ENCODE peak calls at places on chromosomes 7 and 10, in eight cellular contexts. M is dorsolateral prefrontal cortex; S is CD8-positive, alpha-beta memory T cell; P is mammary epithelial cell; A is AG04449; E is A549; C is heart left ventricle; R is cardiac muscle cell. T is an unnamed sample.

GRCh38 chr7:40793132-40793531 is 658.3 kb downstream of the SUGCT start:
- DNase-seq in M (no peak), S (no peak), P (no peak), A (peak; percentile 37), E (no peak), C (no peak), R (no peak), T (peak; percentile 69)

GRCh38 chr10:89518108-89518507 is 17.3 kb downstream of the SLC16A12 start:
- DNase-seq in M (no peak), S (no peak), P (no peak), A (no peak), E (no peak), C (peak; percentile 53), R (peak; percentile 25), T (no peak)

GRCh38 chr7:104956753-104957450 is 57.1 kb upstream of the KMT2E start:
- DNase-seq in M (no peak), S (no peak), P (peak; percentile 95), A (peak; percentile 88), E (no peak), C (no peak), R (peak; percentile 61), T (peak; percentile 80)

GRCh38 chr10:6530966-6531365 is 49.1 kb downstream of the PRKCQ start:
- DNase-seq in M (no peak), S (no peak), P (no peak), A (no peak), E (no peak), C (no peak), R (no peak), T (no peak)

GRCh38 chr10:29409241-29410051 is 120.6 kb downstream of the LYZL1 start:
- DNase-seq in M (peak; percentile 90), S (peak; percentile 24), P (peak; percentile 75), A (no peak), E (peak; percentile 80), C (peak; percentile 84), R (peak; percentile 77), T (peak; percentile 23)

GRCh38 chr10:88253622-88254021 is 329.5 kb downstream of the RNLS start:
- DNase-seq in M (no peak), S (no peak), P (no peak), A (no peak), E (no peak), C (no peak), R (no peak), T (no peak)

GRCh38 chr7:101373812-101374612 is 11.3 kb downstream of the COL26A1 start:
- DNase-seq in M (no peak), S (no peak), P (no peak), A (no peak), E (no peak), C (peak; percentile 33), R (no peak), T (no peak)

GRCh38 chr7:371119-371778 is 81.3 kb downstream of the FOXL3 start:
- DNase-seq in M (peak; percentile 27), S (no peak), P (no peak), A (no peak), E (peak; percentile 48), C (no peak), R (no peak), T (no peak)

GRCh38 chr10:60733189-60733815 is 45.0 kb upstream of the CDK1 start:
- DNase-seq in M (no peak), S (peak; percentile 7), P (peak; percentile 73), A (no peak), E (peak; percentile 65), C (no peak), R (peak; percentile 25), T (no peak)

GRCh38 chr7:151398446-151399304 is 11.2 kb downstream of the WDR86 start:
- DNase-seq in M (no peak), S (no peak), P (no peak), A (no peak), E (no peak), C (no peak), R (no peak), T (no peak)

GRCh38 chr7:20895563-20895962 is 108.9 kb upstream of the SP8 start:
- DNase-seq in M (no peak), S (no peak), P (peak; percentile 91), A (no peak), E (no peak), C (no peak), R (no peak), T (no peak)

GRCh38 chr7:1224093-1224702 is 8.5 kb upstream of the UNCX start:
- DNase-seq in M (no peak), S (no peak), P (no peak), A (no peak), E (no peak), C (no peak), R (no peak), T (no peak)

GRCh38 chr7:78080811-78081210 is 282.2 kb downstream of the PHTF2 start:
- DNase-seq in M (no peak), S (no peak), P (no peak), A (no peak), E (no peak), C (no peak), R (no peak), T (no peak)

GRCh38 chr10:15280462-15280861 is 90.6 kb downstream of the FAM171A1 start:
- DNase-seq in M (no peak), S (no peak), P (no peak), A (no peak), E (no peak), C (no peak), R (peak; percentile 39), T (no peak)

GRCh38 chr10:114795039-114795438 is 26.5 kb upstream of the FHIP2A start:
- DNase-seq in M (no peak), S (no peak), P (no peak), A (no peak), E (no peak), C (no peak), R (no peak), T (no peak)

GRCh38 chr7:138880881-138881577 is 83.0 kb upstream of the ATP6V0A4 start:
- DNase-seq in M (no peak), S (no peak), P (no peak), A (no peak), E (no peak), C (peak; percentile 62), R (peak; percentile 52), T (no peak)

GRCh38 chr7:138892016-138892630 is 89.1 kb downstream of the KIAA1549 start:
- DNase-seq in M (no peak), S (no peak), P (no peak), A (no peak), E (no peak), C (no peak), R (no peak), T (no peak)

GRCh38 chr7:75639893-75640600 is 98.7 kb downstream of the HIP1 start:
- DNase-seq in M (no peak), S (no peak), P (no peak), A (no peak), E (no peak), C (no peak), R (no peak), T (no peak)

GRCh38 chr7:4880218-4880617 is 3.3 kb downstream of the RADIL start:
- DNase-seq in M (no peak), S (no peak), P (no peak), A (no peak), E (no peak), C (no peak), R (no peak), T (no peak)

GRCh38 chr10:129171816-129172215 is 295.2 kb upstream of the MGMT start:
- DNase-seq in M (no peak), S (no peak), P (no peak), A (no peak), E (no peak), C (no peak), R (no peak), T (no peak)

GRCh38 chr7:5545529-5545928 is 121.9 kb upstream of the TNRC18 start:
- DNase-seq in M (no peak), S (no peak), P (no peak), A (no peak), E (no peak), C (no peak), R (no peak), T (no peak)

GRCh38 chr7:143172354-143172753 is 10.9 kb upstream of the TAS2R39 start:
- DNase-seq in M (no peak), S (no peak), P (peak; percentile 31), A (no peak), E (peak; percentile 22), C (no peak), R (no peak), T (no peak)
- H3K4me3 ChIP-seq in M (no peak overlapping the region), S (no peak overlapping the region), P (no peak overlapping the region), A (no peak overlapping the region), E (peak overlapping the region; percentile 17), C (no peak overlapping the region), R (no peak overlapping the region), T (no peak overlapping the region)

GRCh38 chr7:34320926-34321609 is 336.9 kb upstream of the NPSR1 start:
- DNase-seq in M (peak; percentile 59), S (peak; percentile 3), P (peak; percentile 73), A (no peak), E (peak; percentile 82), C (peak; percentile 37), R (peak; percentile 82), T (no peak)
- H3K4me3 ChIP-seq in M (peak overlapping the region; percentile 17), S (no peak overlapping the region), P (peak overlapping the region; percentile 42), A (no peak overlapping the region), E (peak overlapping the region; percentile 18), C (no peak overlapping the region), R (peak overlapping the region; percentile 9), T (no peak overlapping the region)

DNA sequence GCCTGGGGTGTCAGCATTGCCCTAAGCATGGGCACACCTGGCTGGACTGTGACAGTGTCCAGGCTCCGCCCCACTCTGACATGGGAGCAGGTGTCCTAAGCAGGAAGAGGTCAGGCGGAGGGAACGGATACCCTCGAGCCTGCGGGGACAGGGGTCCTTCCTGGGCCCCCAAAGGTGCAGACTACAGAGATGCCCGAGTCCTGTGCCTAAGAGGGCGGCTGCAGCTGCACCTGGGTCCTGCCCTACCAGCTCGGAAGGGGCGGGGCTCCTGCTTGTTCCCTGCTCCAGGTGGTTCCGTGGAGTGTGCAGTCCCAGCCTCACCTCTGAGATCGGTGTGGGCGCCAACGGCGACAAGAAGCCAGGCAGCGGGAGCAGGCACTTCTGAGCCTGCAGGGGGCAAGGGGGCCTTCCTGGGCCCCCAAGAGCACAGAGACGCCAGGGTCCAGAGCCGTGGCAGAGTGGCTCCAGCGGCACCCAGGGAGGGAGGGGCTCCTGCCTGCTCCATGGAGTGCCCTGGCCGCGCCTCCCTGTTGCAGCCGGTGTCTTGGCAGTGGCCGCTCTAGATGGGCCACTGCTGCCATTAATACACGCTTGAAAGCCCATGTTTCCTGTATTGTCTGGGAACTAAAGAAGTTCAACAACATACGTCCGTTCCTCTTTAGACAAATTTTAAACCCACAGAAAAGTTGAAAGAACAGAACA is 64.5 kb upstream of the CACNA2D1 start:
- DNase-seq in M (no peak), S (no peak), P (no peak), A (no peak), E (no peak), C (no peak), R (no peak), T (no peak)
- H3K4me3 ChIP-seq in M (no peak overlapping the region), S (no peak overlapping the region), P (no peak overlapping the region), A (no peak overlapping the region), E (no peak overlapping the region), C (no peak overlapping the region), R (no peak overlapping the region), T (no peak overlapping the region)

DNA sequence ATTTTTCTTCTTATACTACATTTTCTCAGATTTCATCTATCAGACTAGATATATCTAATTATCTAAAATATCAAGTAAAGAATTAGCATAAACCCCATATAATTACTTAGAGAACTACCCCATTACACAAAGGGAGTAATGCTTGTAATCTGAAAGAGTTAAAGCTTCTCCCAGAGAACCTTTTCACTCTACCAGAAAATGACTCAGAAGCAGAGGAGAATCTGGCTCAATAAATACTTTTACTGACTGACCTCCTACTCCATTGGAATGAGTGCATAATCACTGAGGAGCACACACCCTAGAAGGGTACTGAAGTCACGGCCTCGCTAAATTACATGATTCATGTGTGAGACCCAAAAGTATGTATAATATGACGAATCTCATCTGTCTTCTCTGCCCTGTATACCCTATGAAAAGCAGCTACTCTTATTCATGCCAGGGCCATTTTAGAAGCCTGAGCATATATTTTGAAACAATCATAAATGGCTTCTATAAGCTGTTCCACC is 32.8 kb downstream of the DNMBP start:
- DNase-seq in M (no peak), S (no peak), P (peak; percentile 96), A (peak; percentile 92), E (peak; percentile 55), C (no peak), R (peak; percentile 92), T (peak; percentile 97)
- H3K4me3 ChIP-seq in M (no peak overlapping the region), S (no peak overlapping the region), P (no peak overlapping the region), A (peak overlapping the region; percentile 25), E (peak overlapping the region; percentile 2), C (no peak overlapping the region), R (no peak overlapping the region), T (no peak overlapping the region)